ENCODE peak calls at places on chromosomes 6 and 20, in eight cellular contexts. Y, S, G, R, T, Q, E and F are unnamed samples.

GRCh38 chr6:133512410-133513016 is 271.4 kb downstream of the EYA4 start:
- DNase-seq in Y (peak; percentile 52), S (peak; percentile 30), G (peak; percentile 60), R (peak; percentile 3), T (no peak), Q (no peak), E (no peak), F (no peak)

GRCh38 chr6:138722425-138723371 is 50.9 kb upstream of the CCDC28A start:
- DNase-seq in Y (no peak), S (no peak), G (peak; percentile 13), R (no peak), T (no peak), Q (no peak), E (no peak), F (no peak)

GRCh38 chr6:46044876-46045617 is 29.4 kb upstream of the CLIC5 start:
- DNase-seq in Y (no peak), S (no peak), G (peak; percentile 64), R (no peak), T (no peak), Q (no peak), E (no peak), F (no peak)

GRCh38 chr20:57225197-57225733 is 41.2 kb downstream of the BMP7 start:
- DNase-seq in Y (no peak), S (no peak), G (no peak), R (no peak), T (no peak), Q (no peak), E (no peak), F (no peak)

GRCh38 chr6:116629467-116630063 is 13.3 kb downstream of the RSPH4A start:
- DNase-seq in Y (no peak), S (no peak), G (no peak), R (no peak), T (no peak), Q (no peak), E (no peak), F (peak; percentile 76)

GRCh38 chr20:1997483-1998192 is 3.8 kb upstream of the PDYN start:
- DNase-seq in Y (no peak), S (no peak), G (no peak), R (no peak), T (no peak), Q (no peak), E (no peak), F (no peak)

GRCh38 chr20:1891263-1892121 is 3.7 kb upstream of the SIRPA start:
- DNase-seq in Y (no peak), S (no peak), G (no peak), R (no peak), T (no peak), Q (no peak), E (no peak), F (no peak)

GRCh38 chr20:24616258-24617079 is 147.0 kb downstream of the SYNDIG1 start:
- DNase-seq in Y (no peak), S (no peak), G (no peak), R (no peak), T (no peak), Q (no peak), E (no peak), F (no peak)

GRCh38 chr6:34743625-34744293 is 13.5 kb upstream of the SNRPC start:
- DNase-seq in Y (no peak), S (no peak), G (no peak), R (no peak), T (no peak), Q (no peak), E (no peak), F (no peak)

GRCh38 chr6:84415517-84415916 is 188.1 kb upstream of the CEP162 start:
- DNase-seq in Y (no peak), S (no peak), G (no peak), R (no peak), T (no peak), Q (no peak), E (no peak), F (no peak)

GRCh38 chr6:41591859-41592502 is 45.8 kb downstream of the FOXP4 start:
- DNase-seq in Y (peak; percentile 71), S (peak; percentile 77), G (peak; percentile 92), R (peak; percentile 73), T (no peak), Q (no peak), E (peak; percentile 86), F (no peak)

GRCh38 chr6:30893001-30893591 is 8.8 kb downstream of the DDR1 start:
- DNase-seq in Y (no peak), S (no peak), G (no peak), R (no peak), T (no peak), Q (no peak), E (no peak), F (no peak)

GRCh38 chr20:826695-827323 is 6.7 kb upstream of the FAM110A start:
- DNase-seq in Y (no peak), S (peak; percentile 2), G (no peak), R (no peak), T (no peak), Q (no peak), E (no peak), F (no peak)

GRCh38 chr6:137496392-137496767 is 2.2 kb upstream of the OLIG3 start:
- DNase-seq in Y (no peak), S (no peak), G (no peak), R (no peak), T (no peak), Q (no peak), E (no peak), F (no peak)

GRCh38 chr6:75819776-75820487 is 70.9 kb downstream of the MYO6 start:
- DNase-seq in Y (peak; percentile 42), S (no peak), G (no peak), R (no peak), T (no peak), Q (no peak), E (no peak), F (no peak)

GRCh38 chr20:38320221-38320620 is 16.3 kb downstream of the BPI start:
- DNase-seq in Y (no peak), S (no peak), G (no peak), R (no peak), T (no peak), Q (no peak), E (no peak), F (no peak)

GRCh38 chr6:2684059-2684749 is 66.5 kb downstream of the MYLK4 start:
- DNase-seq in Y (no peak), S (no peak), G (no peak), R (no peak), T (no peak), Q (no peak), E (no peak), F (no peak)

GRCh38 chr20:59747671-59748515 is 143.6 kb downstream of the PHACTR3 start:
- DNase-seq in Y (no peak), S (no peak), G (no peak), R (no peak), T (no peak), Q (no peak), E (no peak), F (no peak)

GRCh38 chr6:56772737-56773184 is 130.1 kb upstream of the DST start:
- DNase-seq in Y (peak; percentile 71), S (no peak), G (no peak), R (no peak), T (no peak), Q (no peak), E (no peak), F (no peak)

GRCh38 chr20:24823176-24823575 is 125.9 kb upstream of the CST7 start:
- DNase-seq in Y (no peak), S (no peak), G (no peak), R (no peak), T (no peak), Q (no peak), E (no peak), F (no peak)

GRCh38 chr6:5701086-5701661 is 305.6 kb downstream of the NRN1 start:
- DNase-seq in Y (no peak), S (no peak), G (no peak), R (no peak), T (no peak), Q (no peak), E (no peak), F (no peak)

GRCh38 chr6:152273638-152274037 is 363.5 kb downstream of the SYNE1 start:
- DNase-seq in Y (no peak), S (no peak), G (peak; percentile 14), R (no peak), T (no peak), Q (no peak), E (no peak), F (no peak)

GRCh38 chr6:82818727-82819126 is 246.9 kb downstream of the UBE3D start:
- DNase-seq in Y (no peak), S (no peak), G (peak; percentile 16), R (no peak), T (no peak), Q (no peak), E (no peak), F (no peak)

GRCh38 chr6:90393232-90393884 is 96.7 kb upstream of the BACH2 start:
- DNase-seq in Y (peak; percentile 53), S (peak; percentile 57), G (peak; percentile 64), R (peak; percentile 58), T (peak; percentile 21), Q (no peak), E (peak; percentile 76), F (peak; percentile 24)

GRCh38 chr6:56683882-56684281 is 41.2 kb upstream of the DST start:
- DNase-seq in Y (no peak), S (peak; percentile 42), G (peak; percentile 69), R (no peak), T (no peak), Q (no peak), E (no peak), F (no peak)

GRCh38 chr6:2970034-2970685 is 1.2 kb downstream of the SERPINB6 start:
- DNase-seq in Y (no peak), S (no peak), G (no peak), R (no peak), T (no peak), Q (no peak), E (no peak), F (no peak)

GRCh38 chr6:170058878-170059485 is 231.9 kb downstream of the DLL1 start:
- DNase-seq in Y (no peak), S (peak; percentile 4), G (no peak), R (no peak), T (no peak), Q (no peak), E (no peak), F (no peak)

GRCh38 chr6:24583463-24584389 is 62.3 kb downstream of the KIAA0319 start:
- DNase-seq in Y (peak; percentile 70), S (peak; percentile 86), G (peak; percentile 68), R (peak; percentile 70), T (peak; percentile 92), Q (no peak), E (peak; percentile 74), F (no peak)

GRCh38 chr6:10586302-10586701 is 65.2 kb downstream of the GCNT2 start:
- DNase-seq in Y (no peak), S (no peak), G (no peak), R (no peak), T (no peak), Q (no peak), E (no peak), F (no peak)

GRCh38 chr6:39217177-39217864 is 12.0 kb downstream of the KCNK5 start:
- DNase-seq in Y (no peak), S (peak; percentile 78), G (no peak), R (no peak), T (no peak), Q (peak; percentile 36), E (no peak), F (no peak)

GRCh38 chr6:49564552-49564951 is 14.1 kb downstream of the C6orf141 start:
- DNase-seq in Y (no peak), S (no peak), G (no peak), R (no peak), T (no peak), Q (no peak), E (no peak), F (no peak)

GRCh38 chr6:68967549-68968300 is 332.6 kb downstream of the ADGRB3 start:
- DNase-seq in Y (peak; percentile 53), S (peak; percentile 54), G (peak; percentile 69), R (peak; percentile 35), T (no peak), Q (no peak), E (peak; percentile 48), F (no peak)

GRCh38 chr6:129859524-129859923 is 1.6 kb downstream of the TMEM244 start:
- DNase-seq in Y (no peak), S (no peak), G (peak; percentile 11), R (no peak), T (no peak), Q (no peak), E (no peak), F (no peak)

GRCh38 chr6:157586088-157586414 is 205.1 kb downstream of the ZDHHC14 start:
- DNase-seq in Y (no peak), S (no peak), G (no peak), R (no peak), T (no peak), Q (no peak), E (no peak), F (no peak)